ENCODE peak calls at places on chromosomes 16 and 17, in seven cellular contexts. Q is foreskin fibroblast; H is tibial artery; P is pancreas; Z is CD8-positive, alpha-beta T cell; B is nephron progenitor cell; K is choroid plexus epithelial cell. O is an unnamed sample.
A peak's percentile ranks its signal among the peaks of the same experiment; 100 is the strongest.

GRCh38 chr17:70434536-70435490 is 265.5 kb downstream of the KCNJ2 start:
- DNase-seq in H (no peak), P (no peak), Z (no peak), Q (no peak), K (peak; percentile 5), B (peak; percentile 4), O (no peak)

GRCh38 chr16:68257906-68258800 is 6.2 kb upstream of the SLC7A6 start:
- DNase-seq in B (peak; percentile 76), H (peak; percentile 89), K (peak; percentile 77), Z (no peak), P (no peak), Q (peak; percentile 86), O (peak; percentile 31)

GRCh38 chr17:38460082-38460715 is 31.9 kb downstream of the ARHGAP23 start:
- DNase-seq in H (no peak), B (no peak), K (no peak), Q (no peak), P (no peak), Z (no peak), O (no peak)

GRCh38 chr17:81868674-81869220 is 2.4 kb downstream of the ARHGDIA start:
- DNase-seq in K (peak; percentile 92), Z (no peak), P (peak; percentile 89), B (no peak), H (peak; percentile 73), Q (peak; percentile 89), O (peak; percentile 54)

GRCh38 chr17:45907720-45908395 is 13.5 kb downstream of the MAPT start:
- DNase-seq in H (no peak), K (no peak), P (no peak), B (peak; percentile 15), Z (no peak), Q (no peak), O (no peak)

GRCh38 chr16:89736554-89736953 is 15.2 kb downstream of the ZNF276 start:
- DNase-seq in Z (no peak), K (no peak), B (no peak), H (no peak), P (no peak), Q (no peak), O (no peak)

GRCh38 chr17:17515921-17516295 is 19.7 kb upstream of the RASD1 start:
- DNase-seq in B (no peak), P (peak; percentile 36), Z (no peak), K (peak; percentile 37), Q (peak; percentile 51), H (no peak), O (peak; percentile 29)

GRCh38 chr17:17938388-17939107 is 33.7 kb downstream of the TOM1L2 start:
- DNase-seq in H (no peak), K (no peak), Q (no peak), B (no peak), P (no peak), Z (no peak), O (no peak)

GRCh38 chr16:55367796-55368195 is 43.8 kb downstream of the IRX6 start:
- DNase-seq in K (peak; percentile 17), Z (no peak), Q (peak; percentile 16), H (no peak), P (no peak), B (no peak), O (peak; percentile 24)

GRCh38 chr16:81901483-81901882 is 109.8 kb downstream of the SDR42E1 start:
- DNase-seq in H (no peak), Z (no peak), Q (no peak), K (peak; percentile 84), P (no peak), B (no peak), O (no peak)

GRCh38 chr16:87854053-87854906 is 15.0 kb downstream of the SLC7A5 start:
- DNase-seq in K (no peak), P (peak; percentile 81), H (no peak), Q (no peak), Z (no peak), B (no peak), O (no peak)

GRCh38 chr16:85563515-85564276 is 49.4 kb upstream of the GSE1 start:
- DNase-seq in P (peak; percentile 84), Q (no peak), B (peak; percentile 68), K (peak; percentile 62), H (peak; percentile 89), Z (no peak), O (no peak)

GRCh38 chr16:50093607-50094570 is 28.1 kb downstream of the HEATR3 start:
- DNase-seq in Z (no peak), B (no peak), K (peak; percentile 79), Q (peak; percentile 50), H (peak; percentile 83), P (no peak), O (no peak)

GRCh38 chr16:68022278-68022727 is 729 bp downstream of the DDX28 start:
- DNase-seq in K (no peak), P (peak; percentile 73), Z (no peak), B (no peak), H (no peak), Q (no peak), O (no peak)

GRCh38 chr16:53098526-53099317 is 43.9 kb downstream of the CHD9 start:
- DNase-seq in B (peak; percentile 20), P (peak; percentile 73), K (peak; percentile 96), Q (peak; percentile 95), H (peak; percentile 96), Z (peak; percentile 61), O (no peak)

GRCh38 chr16:54690710-54691109 is 240.0 kb upstream of the IRX5 start:
- DNase-seq in H (no peak), B (no peak), P (no peak), Z (no peak), Q (no peak), K (no peak), O (no peak)

GRCh38 chr16:6976716-6977115 is 355.9 kb upstream of the RBFOX1 start:
- DNase-seq in Q (no peak), K (no peak), P (no peak), Z (no peak), H (no peak), B (no peak), O (no peak)

GRCh38 chr16:79008869-79009179 is 591.7 kb downstream of the MAF start:
- DNase-seq in P (no peak), Z (no peak), B (no peak), H (no peak), K (no peak), Q (no peak), O (no peak)

GRCh38 chr17:55487727-55488436 is 23.4 kb downstream of the SMIM36 start:
- DNase-seq in Q (no peak), H (no peak), B (no peak), K (peak; percentile 32), Z (no peak), P (no peak), O (no peak)

GRCh38 chr17:50079334-50080095 is 15.6 kb upstream of the PDK2 start:
- DNase-seq in P (no peak), B (no peak), K (no peak), H (peak; percentile 83), Z (no peak), Q (no peak), O (no peak)
- TF ChIP-seq CTCF in P (no peak), B (peak; percentile 26), K (peak; percentile 69), H (peak; percentile 88), Z (no peak), Q (peak; percentile 69), O (peak; percentile 78)

GRCh38 chr17:66276328-66276937 is 26.0 kb upstream of the PRKCA start:
- DNase-seq in P (no peak), Q (peak; percentile 66), K (no peak), H (no peak), Z (no peak), B (no peak), O (no peak)

GRCh38 chr17:66271512-66271911 is 30.9 kb upstream of the PRKCA start:
- DNase-seq in K (no peak), H (no peak), B (no peak), P (no peak), Q (no peak), Z (no peak), O (no peak)

GRCh38 chr17:66272699-66273390 is 29.6 kb upstream of the PRKCA start:
- DNase-seq in Z (no peak), H (no peak), Q (peak; percentile 87), K (peak; percentile 47), P (no peak), B (no peak), O (no peak)

GRCh38 chr17:66273391-66273722 is 29.1 kb upstream of the PRKCA start:
- DNase-seq in B (no peak), P (no peak), K (no peak), Q (no peak), Z (no peak), H (no peak), O (no peak)

DNA sequence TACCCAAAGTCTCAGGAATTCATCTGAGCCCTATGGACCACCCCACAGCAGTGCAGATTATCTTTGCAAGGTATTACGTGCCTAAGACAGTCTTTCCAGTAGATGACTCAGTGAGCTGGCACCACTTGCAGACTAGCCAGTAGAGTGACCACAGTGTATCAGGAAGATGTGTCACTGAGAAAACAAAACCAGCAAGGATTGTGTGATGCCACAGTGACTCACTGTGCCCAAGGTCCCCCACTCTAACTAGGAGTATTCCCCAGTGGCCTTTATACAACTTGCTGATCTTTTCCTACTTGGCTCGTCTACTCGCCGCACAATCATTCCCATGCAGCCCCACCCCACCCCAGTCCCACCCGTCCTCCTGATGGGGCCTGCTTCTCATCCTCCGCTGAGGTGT is 26.8 kb upstream of the PRKCA start:
- DNase-seq in H (no peak), P (no peak), Z (no peak), K (peak; percentile 59), Q (peak; percentile 96), B (no peak), O (peak; percentile 90)
- TF ChIP-seq CTCF in H (no peak), P (no peak), Z (no peak), K (no peak), Q (no peak), B (no peak), O (no peak)

GRCh38 chr16:21501869-21502667 is 97.3 kb upstream of the METTL9 start:
- DNase-seq in Q (peak; percentile 88), H (peak; percentile 98), Z (peak; percentile 97), P (peak; percentile 98), B (peak; percentile 97), K (peak; percentile 97), O (peak; percentile 74)
- TF ChIP-seq CTCF in Q (no peak), H (no peak), Z (no peak), P (no peak), B (no peak), K (no peak), O (no peak)

GRCh38 chr17:4074831-4075495 is 67.9 kb downstream of the ZZEF1 start:
- DNase-seq in H (no peak), P (no peak), B (peak; percentile 8), K (peak; percentile 76), Q (peak; percentile 7), Z (no peak), O (no peak)
- TF ChIP-seq CTCF in H (peak; percentile 45), P (peak; percentile 67), B (peak; percentile 65), K (peak; percentile 78), Q (peak; percentile 72), Z (peak; percentile 71), O (peak; percentile 59)

DNA sequence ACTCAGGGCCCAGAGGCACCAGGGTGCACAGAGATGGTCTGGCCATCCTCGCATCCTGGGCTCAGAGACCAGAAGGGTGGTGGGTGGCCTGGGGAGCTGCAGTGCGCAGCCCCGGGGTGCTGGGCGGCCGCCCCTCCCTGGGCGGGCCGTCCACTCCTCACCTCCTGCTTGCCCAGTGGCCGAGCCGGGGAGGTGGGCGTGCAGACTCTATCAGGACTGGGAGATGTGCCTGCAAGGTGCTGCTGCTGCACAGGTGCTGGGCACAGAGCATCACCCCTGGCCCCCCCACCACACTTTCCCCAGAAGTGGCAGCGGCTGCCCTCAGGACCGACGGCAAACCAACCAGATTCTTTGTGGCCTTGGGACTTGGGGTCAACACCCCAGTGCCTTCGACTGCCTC is at the start of gene SCN4A:
- DNase-seq in Z (no peak), B (no peak), K (no peak), Q (no peak), H (no peak), P (no peak), O (no peak)
- TF ChIP-seq CTCF in Z (no peak), B (no peak), K (no peak), Q (no peak), H (no peak), P (no peak), O (no peak)

GRCh38 chr17:6654816-6655731 is 3.5 kb downstream of the C17orf100 start:
- DNase-seq in B (peak; percentile 63), Z (no peak), P (peak; percentile 89), K (no peak), Q (no peak), H (no peak), O (no peak)
- TF ChIP-seq CTCF in B (no peak), Z (no peak), P (no peak), K (no peak), Q (no peak), H (no peak), O (no peak)

O was measured in AG04449.